ENCODE peak calls at places on chromosome 21, in ten cellular contexts. G is neuronal stem cell; I is globus pallidus; U is SW480; D is stimulated activated CD4-positive, alpha-beta T cell treated with anti-CD3 and anti-CD28 coated beads, Interleukin-2, amount 100 ng/mL, for 4 hours; S is small intestine; A is HT-29; K is Panc1; T is uterus; M is M059J. B is an unnamed sample.

GRCh38 chr21:27192286-27192685 is 225.4 kb upstream of the ADAMTS5 start:
- DNase-seq in G (no peak), I (no peak), U (no peak), D (no peak), S (no peak), A (no peak), K (no peak), T (no peak), M (no peak), B (no peak)

GRCh38 chr21:32413697-32414578 is 1.4 kb downstream of the EVA1C start:
- DNase-seq in G (no peak), I (peak; percentile 43), U (peak; percentile 54), D (no peak), S (peak; percentile 55), A (no peak), K (no peak), T (peak; percentile 74), M (peak; percentile 40), B (peak; percentile 33)

GRCh38 chr21:45590246-45590725 is 48.0 kb upstream of the SLC19A1 start:
- DNase-seq in G (no peak), I (no peak), U (no peak), D (peak; percentile 64), S (peak; percentile 35), A (no peak), K (no peak), T (peak; percentile 47), M (no peak), B (no peak)

GRCh38 chr21:42567861-42568260 is 54.2 kb downstream of the SLC37A1 start:
- DNase-seq in G (no peak), I (no peak), U (no peak), D (no peak), S (no peak), A (no peak), K (no peak), T (no peak), M (no peak), B (no peak)

GRCh38 chr21:34818663-34819158 is 149.9 kb downstream of the CLIC6 start:
- DNase-seq in G (no peak), I (no peak), U (no peak), D (no peak), S (no peak), A (no peak), K (no peak), T (no peak), M (no peak), B (no peak)

GRCh38 chr21:46222436-46223116 is 6.0 kb downstream of the LSS start:
- DNase-seq in G (no peak), I (no peak), U (no peak), D (no peak), S (no peak), A (no peak), K (no peak), T (no peak), M (no peak), B (no peak)

GRCh38 chr21:26179501-26179900 is 8.9 kb upstream of the APP start:
- DNase-seq in G (no peak), I (no peak), U (no peak), D (no peak), S (no peak), A (no peak), K (no peak), T (no peak), M (no peak), B (no peak)

GRCh38 chr21:31675332-31675731 is 15.8 kb downstream of the SOD1 start:
- DNase-seq in G (no peak), I (no peak), U (no peak), D (no peak), S (no peak), A (no peak), K (no peak), T (no peak), M (no peak), B (no peak)

GRCh38 chr21:19244502-19245187 is 841.1 kb upstream of the TMPRSS15 start:
- DNase-seq in G (no peak), I (no peak), U (no peak), D (no peak), S (no peak), A (no peak), K (no peak), T (no peak), M (no peak), B (no peak)

GRCh38 chr21:38088916-38089762 is 167.7 kb upstream of the KCNJ15 start:
- DNase-seq in G (no peak), I (no peak), U (no peak), D (no peak), S (no peak), A (no peak), K (no peak), T (no peak), M (no peak), B (no peak)

GRCh38 chr21:39712976-39713375 is 32.0 kb upstream of the IGSF5 start:
- DNase-seq in G (no peak), I (no peak), U (peak; percentile 38), D (no peak), S (peak; percentile 64), A (peak; percentile 41), K (no peak), T (no peak), M (peak; percentile 41), B (no peak)

GRCh38 chr21:45982758-45983731 is 1.5 kb downstream of the COL6A1 start:
- DNase-seq in G (no peak), I (no peak), U (no peak), D (no peak), S (no peak), A (no peak), K (no peak), T (peak; percentile 40), M (no peak), B (no peak)

GRCh38 chr21:46018615-46019014 is 37.0 kb downstream of the COL6A1 start:
- DNase-seq in G (no peak), I (no peak), U (no peak), D (no peak), S (no peak), A (no peak), K (no peak), T (no peak), M (peak; percentile 21), B (no peak)